ENCODE peak calls at places on chromosomes 13 and 19, in four cellular contexts. G is stomach, K is transverse colon, U is tibial nerve. X is an unnamed sample.
A peak's percentile ranks its signal among the peaks of the same experiment; 100 is the strongest.

GRCh38 chr19:50931023-50931422 is 19.8 kb upstream of the KLK4 start:
- DNase-seq in G (no peak), K (no peak), U (no peak), X (no peak)

GRCh38 chr13:45718063-45718462 is 15.9 kb downstream of the CBY2 start:
- DNase-seq in G (no peak), K (no peak), U (no peak), X (no peak)

GRCh38 chr19:35710784-35711723 is 6.7 kb downstream of the ZBTB32 start:
- DNase-seq in G (no peak), K (no peak), U (no peak), X (no peak)

GRCh38 chr13:113601166-113602070 is 16.9 kb downstream of the TFDP1 start:
- DNase-seq in G (no peak), K (no peak), U (no peak), X (peak; percentile 60)

GRCh38 chr13:108352599-108352998 is 83.1 kb downstream of the TNFSF13B start:
- DNase-seq in G (no peak), K (no peak), U (no peak), X (no peak)

GRCh38 chr19:40607898-40608621 is 6.9 kb downstream of the LTBP4 start:
- DNase-seq in G (no peak), K (no peak), U (no peak), X (no peak)

GRCh38 chr19:17347361-17347760 is 10.0 kb downstream of the GTPBP3 start:
- DNase-seq in G (no peak), K (no peak), U (no peak), X (no peak)

GRCh38 chr13:23750383-23751121 is 138.6 kb downstream of the MIPEP start:
- DNase-seq in G (no peak), K (no peak), U (no peak), X (no peak)

GRCh38 chr13:28012896-28013295 is 24.4 kb upstream of the URAD start:
- DNase-seq in G (no peak), K (no peak), U (no peak), X (no peak)

GRCh38 chr19:51799311-51799997 is 4.5 kb downstream of the FPR3 start:
- DNase-seq in G (peak; percentile 39), K (peak; percentile 58), U (peak; percentile 57), X (peak; percentile 75)

GRCh38 chr19:19461306-19461670 is 54.1 kb downstream of the TSSK6 start:
- DNase-seq in G (no peak), K (no peak), U (no peak), X (no peak)

GRCh38 chr13:81171065-81171647 is 830.2 kb upstream of the SPRY2 start:
- DNase-seq in G (no peak), K (no peak), U (no peak), X (no peak)

GRCh38 chr13:37202264-37202663 is 96.8 kb upstream of the CSNK1A1L start:
- DNase-seq in G (no peak), K (no peak), U (no peak), X (no peak)

GRCh38 chr19:23531231-23531790 is 136.0 kb upstream of the ZNF91 start:
- DNase-seq in G (no peak), K (no peak), U (no peak), X (no peak)

GRCh38 chr13:46553521-46553885 is 533 bp downstream of the LRCH1 start:
- DNase-seq in G (no peak), K (no peak), U (peak; percentile 16), X (no peak)

GRCh38 chr19:47445937-47446402 is 25.7 kb downstream of the SLC8A2 start:
- DNase-seq in G (peak; percentile 43), K (peak; percentile 43), U (no peak), X (peak; percentile 92)

GRCh38 chr13:90968510-90968909 is 379.0 kb upstream of the MIR17HG start:
- DNase-seq in G (no peak), K (no peak), U (no peak), X (no peak)

GRCh38 chr19:14023404-14024235 is 4.3 kb upstream of the RLN3 start:
- DNase-seq in G (peak; percentile 58), K (peak; percentile 73), U (no peak), X (peak; percentile 82)

GRCh38 chr19:664913-665443 is 2.0 kb upstream of the RNF126 start:
- DNase-seq in G (peak; percentile 83), K (peak; percentile 84), U (peak; percentile 83), X (peak; percentile 92)

GRCh38 chr13:74253161-74253560 is 119.0 kb upstream of the KLF12 start:
- DNase-seq in G (no peak), K (no peak), U (no peak), X (no peak)

GRCh38 chr19:39481229-39481545 is 549 bp downstream of the TIMM50 start:
- DNase-seq in G (no peak), K (no peak), U (no peak), X (no peak)

GRCh38 chr13:29540799-29541198 is 54.7 kb downstream of the SLC7A1 start:
- DNase-seq in G (no peak), K (no peak), U (no peak), X (no peak)

GRCh38 chr13:31742102-31742695 is 2.9 kb downstream of the RXFP2 start:
- DNase-seq in G (peak; percentile 68), K (peak; percentile 55), U (peak; percentile 74), X (no peak)

DNA sequence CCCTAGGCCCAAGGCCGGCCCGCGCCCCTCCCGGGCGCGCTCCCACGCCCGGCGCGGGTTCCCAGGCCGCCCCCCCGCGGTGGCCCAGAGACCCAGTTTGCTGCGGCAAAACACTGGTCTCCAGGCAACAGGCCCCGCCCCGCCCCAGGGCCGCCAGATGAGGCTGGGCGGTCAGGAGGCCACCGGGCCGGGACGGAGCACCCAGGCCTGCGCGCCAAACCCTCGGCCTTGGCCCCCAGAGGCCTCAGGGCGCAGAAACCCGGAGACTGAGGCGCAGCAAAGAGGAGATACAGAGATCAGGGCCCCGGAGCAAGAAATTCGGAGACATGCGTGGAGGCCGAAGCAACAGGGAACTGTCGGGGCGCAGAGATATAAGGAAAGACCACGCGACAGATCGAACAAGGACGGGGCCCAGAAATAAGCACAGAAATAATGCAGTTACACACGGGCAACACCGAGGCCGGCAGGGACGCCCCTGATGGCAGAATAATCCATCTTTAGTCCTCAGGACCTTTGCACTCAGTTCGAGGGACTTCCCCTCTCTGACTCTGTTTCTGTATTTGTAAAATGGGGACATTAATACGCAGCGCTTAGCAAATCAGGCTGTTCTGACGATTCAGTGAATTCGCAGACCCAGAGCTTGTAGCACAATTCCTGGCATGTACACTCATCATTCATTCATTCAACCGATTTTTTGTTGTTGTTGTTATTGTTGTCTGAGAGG is 20.8 kb upstream of the ERCC1 start:
- DNase-seq in G (peak; percentile 95), K (peak; percentile 96), U (peak; percentile 91), X (peak; percentile 96)
- TF ChIP-seq POLR2A in G (no peak), K (peak; percentile 45), U (no peak), X (no peak)

GRCh38 chr13:24923305-24923640 is 159.3 kb downstream of the RNF17 start:
- DNase-seq in G (no peak), K (no peak), U (peak; percentile 33), X (no peak)

GRCh38 chr13:24922390-24923304 is 158.7 kb downstream of the RNF17 start:
- DNase-seq in G (peak; percentile 97), K (peak; percentile 98), U (peak; percentile 94), X (peak; percentile 99)

GRCh38 chr13:24921881-24922280 is 157.9 kb downstream of the RNF17 start:
- DNase-seq in G (no peak), K (no peak), U (no peak), X (no peak)

GRCh38 chr13:24916464-24916863 is 152.5 kb downstream of the RNF17 start:
- DNase-seq in G (no peak), K (no peak), U (no peak), X (no peak)

GRCh38 chr13:24921003-24921402 is 157.0 kb downstream of the RNF17 start:
- DNase-seq in G (no peak), K (no peak), U (no peak), X (no peak)
- H3K4me3 ChIP-seq in G (no peak overlapping the region), K (no peak overlapping the region), U (no peak overlapping the region), X (no peak overlapping the region)

GRCh38 chr13:33537691-33538090 is 252.1 kb upstream of the STARD13 start:
- DNase-seq in G (no peak), K (no peak), U (no peak), X (no peak)
- TF ChIP-seq POLR2A in G (no peak), K (no peak), U (no peak), X (no peak)

DNA sequence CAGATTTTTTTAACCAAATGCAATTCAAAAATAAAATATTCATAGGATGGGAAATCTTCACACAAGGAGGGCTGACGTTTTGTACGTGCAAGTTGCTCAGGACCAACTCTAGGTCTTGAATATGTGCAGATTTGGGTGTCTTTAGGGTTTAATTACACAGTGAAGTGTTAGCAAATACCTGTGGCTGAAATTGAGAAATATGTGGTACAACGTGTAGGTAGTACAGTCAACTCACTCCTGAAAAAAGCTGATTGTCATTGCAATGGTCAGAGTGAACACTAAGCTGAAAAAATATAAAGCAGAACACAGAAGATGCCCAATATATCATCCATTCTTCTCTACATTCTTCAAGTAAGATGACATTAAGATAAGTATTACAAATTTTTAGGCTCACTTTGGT is 314.3 kb downstream of the SLITRK1 start:
- DNase-seq in G (no peak), K (no peak), U (no peak), X (no peak)
- H3K4me3 ChIP-seq in G (no peak overlapping the region), K (no peak overlapping the region), U (no peak overlapping the region), X (no peak overlapping the region)

DNA sequence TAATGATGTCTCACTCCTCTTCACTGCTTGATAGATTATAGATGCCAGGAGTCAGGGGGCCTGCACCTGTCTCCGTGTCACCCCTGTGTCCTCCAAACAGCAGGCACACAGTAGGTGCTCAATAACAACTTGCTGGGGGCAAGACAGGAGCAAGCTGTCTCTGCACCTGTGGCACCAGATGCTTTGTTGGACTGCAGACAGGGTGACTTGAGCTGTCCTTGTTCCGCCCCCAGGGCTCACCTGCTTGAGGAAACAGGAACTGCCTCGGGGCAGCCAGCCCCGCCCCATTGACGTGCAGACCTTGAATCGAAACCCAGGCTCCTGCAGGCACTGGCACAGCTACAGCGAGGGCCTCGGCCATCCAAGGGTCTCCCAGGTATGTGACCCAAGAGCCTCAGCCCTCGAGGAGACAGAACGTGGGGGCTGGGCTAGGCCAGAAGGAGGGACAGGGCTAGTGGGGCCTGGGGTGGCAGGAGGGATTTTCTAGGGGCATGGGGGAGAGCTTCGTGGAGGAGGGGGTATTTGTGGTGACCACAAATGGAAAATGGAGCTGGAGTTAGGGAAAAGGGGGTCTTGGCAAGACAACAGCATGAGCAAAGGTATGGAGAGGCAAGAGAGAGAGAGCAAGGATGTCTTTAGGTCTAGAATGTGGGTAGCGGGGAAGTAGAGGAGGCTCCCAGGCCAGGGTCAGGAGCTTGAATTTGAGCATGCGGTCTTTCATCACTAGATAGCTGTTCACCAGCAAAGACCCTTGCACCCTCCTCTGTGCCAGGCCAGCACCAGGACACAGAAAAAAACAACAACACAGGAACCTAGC is at the start of gene HSH2D:
- DNase-seq in G (peak; percentile 94), K (peak; percentile 96), U (no peak), X (peak; percentile 99)
- TF ChIP-seq POLR2A in G (no peak), K (peak; percentile 84), U (no peak), X (peak; percentile 27)

DNA sequence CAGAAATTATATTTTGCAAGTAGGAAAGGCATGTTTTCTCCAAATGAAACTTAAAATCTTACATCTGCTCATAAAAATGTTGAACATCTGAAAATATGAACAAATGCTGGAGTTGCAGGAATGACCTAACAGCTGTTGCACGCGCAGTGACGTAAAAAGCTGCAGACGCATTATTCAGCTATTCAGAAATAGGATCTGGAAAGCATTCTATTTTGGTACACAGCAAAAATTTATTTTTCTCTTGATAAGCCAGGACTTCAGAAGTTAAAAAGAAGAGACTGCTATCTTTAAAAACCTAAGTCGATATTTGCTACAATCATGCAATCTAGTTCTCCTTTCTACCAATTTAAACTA is 36.9 kb upstream of the STARD13 start:
- DNase-seq in G (no peak), K (peak; percentile 24), U (no peak), X (no peak)
- H3K4me3 ChIP-seq in G (no peak overlapping the region), K (no peak overlapping the region), U (no peak overlapping the region), X (no peak overlapping the region)

X was measured in spleen.